ENCODE peak calls at places on chromosomes 11 and 22, in ten cellular contexts. R, W, Q, I, S, O, E, V, Z and D are unnamed samples.

GRCh38 chr11:12121011-12121410 is 10.6 kb downstream of the MICAL2 start:
- DNase-seq in O (no peak), R (no peak), Z (no peak), I (no peak), W (no peak), Q (no peak), V (no peak), E (no peak), S (no peak), D (no peak)

GRCh38 chr11:57571631-57572030 is 4.2 kb upstream of the UBE2L6 start:
- DNase-seq in E (no peak), Q (no peak), R (no peak), W (no peak), V (no peak), I (no peak), S (no peak), Z (no peak), O (no peak), D (no peak)

GRCh38 chr11:134364261-134364660 is 32.5 kb downstream of the GLB1L2 start:
- DNase-seq in E (no peak), Z (no peak), R (no peak), V (no peak), S (no peak), I (no peak), W (no peak), O (no peak), Q (no peak), D (no peak)

GRCh38 chr11:70404244-70404643 is 5.9 kb downstream of the CTTN start:
- DNase-seq in V (no peak), W (no peak), Z (no peak), R (no peak), Q (no peak), I (no peak), S (no peak), E (no peak), O (no peak), D (no peak)

GRCh38 chr11:47412152-47412746 is 3.9 kb downstream of the SLC39A13 start:
- DNase-seq in Z (peak; percentile 72), E (peak; percentile 56), V (no peak), W (peak; percentile 57), Q (no peak), S (peak; percentile 82), O (peak; percentile 72), I (no peak), R (peak; percentile 52), D (peak; percentile 82)

GRCh38 chr11:95764267-95764898 is 25.2 kb downstream of the FAM76B start:
- DNase-seq in R (peak; percentile 39), E (peak; percentile 81), Q (no peak), O (peak; percentile 51), V (no peak), S (peak; percentile 61), I (peak; percentile 1), W (no peak), Z (no peak), D (no peak)

GRCh38 chr11:47571895-47572294 is 6.5 kb downstream of the PTPMT1 start:
- DNase-seq in R (peak; percentile 88), S (no peak), Q (no peak), V (no peak), W (no peak), E (no peak), Z (no peak), O (no peak), I (no peak), D (no peak)

GRCh38 chr11:65891180-65892136 is 985 bp downstream of the CCDC85B start:
- DNase-seq in Z (peak; percentile 60), I (peak; percentile 72), Q (peak; percentile 47), R (peak; percentile 81), O (no peak), E (peak; percentile 34), S (peak; percentile 57), W (no peak), V (no peak), D (peak; percentile 78)

GRCh38 chr11:116951762-116952161 is 114.3 kb upstream of the APOA1 start:
- DNase-seq in V (no peak), O (no peak), Z (no peak), Q (no peak), W (no peak), E (no peak), I (no peak), S (no peak), R (no peak), D (no peak)

GRCh38 chr11:133794205-133794604 is 51.1 kb downstream of the SPATA19 start:
- DNase-seq in I (no peak), S (no peak), Q (no peak), W (no peak), V (no peak), E (no peak), R (no peak), O (no peak), Z (no peak), D (no peak)

GRCh38 chr22:48941903-48942625 is 885.6 kb downstream of the BRD1 start:
- DNase-seq in O (no peak), Z (no peak), E (no peak), R (no peak), Q (no peak), I (no peak), W (peak; percentile 1), S (no peak), V (peak; percentile 28), D (peak; percentile 16)

GRCh38 chr11:35525501-35526175 is at the start of gene PAMR1:
- DNase-seq in W (peak; percentile 29), E (no peak), R (peak; percentile 74), I (peak; percentile 53), S (peak; percentile 82), V (peak; percentile 76), Q (no peak), Z (peak; percentile 23), O (peak; percentile 21), D (peak; percentile 89)

GRCh38 chr11:92830382-92831148 is 138.9 kb upstream of the MTNR1B start:
- DNase-seq in I (no peak), S (no peak), R (no peak), W (no peak), V (no peak), E (no peak), O (no peak), Z (no peak), Q (no peak), D (no peak)

GRCh38 chr11:113446112-113446511 is 29.1 kb downstream of the DRD2 start:
- DNase-seq in V (no peak), Q (no peak), E (peak; percentile 14), S (no peak), R (peak; percentile 3), O (no peak), W (no peak), I (no peak), Z (no peak), D (no peak)